ENCODE peak calls at places on chromosome 13, in five cellular contexts. B is mucosa of descending colon; S is osteocyte; H is stimulated activated CD4-positive, alpha-beta T cell treated with anti-CD3 and anti-CD28 coated beads, Interleukin-2, amount 100 ng/mL, for 24 hours; M is T-cell. Z is an unnamed sample.

GRCh38 chr13:23776698-23777570 is 112.3 kb downstream of the MIPEP start:
- DNase-seq in S (no peak), M (no peak), B (no peak), H (no peak), Z (no peak)

GRCh38 chr13:112809332-112810310 is 119.8 kb downstream of the ATP11A start:
- DNase-seq in S (no peak), M (no peak), B (no peak), H (no peak), Z (no peak)

GRCh38 chr13:40789275-40790231 is at the start of gene SLC25A15:
- DNase-seq in B (peak), S (peak), M (peak), H (peak), Z (no peak)

GRCh38 chr13:40485611-40486517 is 180.6 kb downstream of the FOXO1 start:
- DNase-seq in S (no peak), M (peak), H (peak), B (no peak), Z (no peak)

GRCh38 chr13:94309576-94309975 is 169.9 kb downstream of the DCT start:
- DNase-seq in H (no peak), B (no peak), M (no peak), S (no peak), Z (no peak)

GRCh38 chr13:50676602-50677001 is 166.9 kb downstream of the DLEU7 start:
- DNase-seq in B (no peak), M (no peak), S (no peak), H (no peak), Z (no peak)

GRCh38 chr13:41680900-41681299 is 223.6 kb downstream of the RGCC start:
- DNase-seq in B (no peak), M (no peak), S (no peak), H (no peak), Z (no peak)

GRCh38 chr13:26051231-26052135 is at the start of gene SHISA2:
- DNase-seq in S (peak), H (peak), B (peak), M (no peak), Z (no peak)

GRCh38 chr13:51635137-51635878 is 51.0 kb downstream of the WDFY2 start:
- DNase-seq in H (no peak), M (no peak), B (no peak), S (no peak), Z (no peak)

Z was measured in iPS DF 19.7.